ENCODE peak calls at places on chromosome 9, in seven cellular contexts. R is iris pigment epithelial cell, C is neural progenitor cell, N is pulmonary artery endothelial cell, L is MCF 10A, U is NCI-H2081, Z is posterior vena cava. Y is an unnamed sample.

GRCh38 chr9:131635285-131635684 is 90.0 kb downstream of the PRRT1B start:
- DNase-seq in R (peak; percentile 98), L (peak; percentile 97), N (peak; percentile 98), C (peak; percentile 26), Z (peak; percentile 94), U (no peak), Y (peak; percentile 98)

GRCh38 chr9:135069556-135070197 is 17.8 kb upstream of the OLFM1 start:
- DNase-seq in R (no peak), C (peak; percentile 17), N (no peak), U (no peak), L (no peak), Z (peak; percentile 68), Y (no peak)

GRCh38 chr9:8186553-8186952 is 387.0 kb upstream of the DMAC1 start:
- DNase-seq in U (no peak), Z (no peak), N (no peak), C (no peak), L (no peak), R (no peak), Y (no peak)

GRCh38 chr9:76161103-76161502 is 233.1 kb downstream of the RFK start:
- DNase-seq in N (no peak), C (peak; percentile 29), R (no peak), U (no peak), Z (no peak), L (no peak), Y (no peak)

GRCh38 chr9:72145093-72145492 is 4.1 kb upstream of the GDA start:
- DNase-seq in U (no peak), L (no peak), R (no peak), N (no peak), Z (no peak), C (no peak), Y (no peak)

GRCh38 chr9:114035221-114035844 is 42.8 kb downstream of the AMBP start:
- DNase-seq in U (no peak), Z (peak; percentile 35), R (no peak), N (no peak), C (no peak), L (no peak), Y (no peak)

GRCh38 chr9:98572054-98572627 is 136.6 kb downstream of the GABBR2 start:
- DNase-seq in C (peak; percentile 46), U (no peak), L (no peak), R (no peak), Z (no peak), N (no peak), Y (peak; percentile 21)

GRCh38 chr9:135220601-135221575 is 133.4 kb downstream of the OLFM1 start:
- DNase-seq in N (no peak), C (no peak), L (no peak), R (no peak), Z (peak; percentile 71), U (no peak), Y (no peak)

GRCh38 chr9:132027752-132028666 is 51.7 kb downstream of the MED27 start:
- DNase-seq in L (peak; percentile 82), C (no peak), Z (no peak), R (peak; percentile 44), U (no peak), N (no peak), Y (peak; percentile 54)

GRCh38 chr9:37374892-37375291 is 47.6 kb upstream of the GRHPR start:
- DNase-seq in Z (no peak), C (no peak), N (no peak), U (no peak), L (no peak), R (no peak), Y (no peak)

GRCh38 chr9:93254806-93255519 is 71.0 kb downstream of the WNK2 start:
- DNase-seq in Z (peak; percentile 59), L (no peak), C (no peak), U (no peak), R (no peak), N (no peak), Y (no peak)

GRCh38 chr9:70410368-70410767 is 4.1 kb downstream of the KLF9 start:
- DNase-seq in N (no peak), Z (no peak), R (peak; percentile 63), C (no peak), L (no peak), U (no peak), Y (peak; percentile 65)

GRCh38 chr9:35750256-35750531 is 1.1 kb downstream of the RGP1 start:
- DNase-seq in Z (no peak), R (no peak), L (no peak), N (no peak), U (no peak), C (no peak), Y (no peak)

GRCh38 chr9:100428871-100429654 is 2.1 kb downstream of the MSANTD3 start:
- DNase-seq in C (no peak), N (peak; percentile 95), Z (no peak), U (no peak), R (peak; percentile 98), L (peak; percentile 97), Y (peak; percentile 99)

GRCh38 chr9:88605500-88606172 is 70.7 kb downstream of the NXNL2 start:
- DNase-seq in R (peak; percentile 63), C (no peak), U (no peak), N (no peak), Z (no peak), L (no peak), Y (peak; percentile 36)

GRCh38 chr9:71675129-71675856 is 93.0 kb downstream of the CEMIP2 start:
- DNase-seq in N (no peak), C (no peak), Z (no peak), L (no peak), U (no peak), R (no peak), Y (no peak)

GRCh38 chr9:83508072-83508471 is 30.1 kb downstream of the FRMD3 start:
- DNase-seq in L (no peak), R (peak; percentile 27), U (no peak), Z (no peak), C (no peak), N (no peak), Y (peak; percentile 23)

GRCh38 chr9:132175431-132175830 is 13.6 kb downstream of the NTNG2 start:
- DNase-seq in Z (no peak), R (no peak), L (no peak), N (no peak), C (no peak), U (no peak), Y (no peak)

GRCh38 chr9:127870887-127871286 is 6.6 kb downstream of the AK1 start:
- DNase-seq in C (no peak), Z (no peak), L (no peak), U (no peak), R (no peak), N (no peak), Y (no peak)

GRCh38 chr9:130327070-130327780 is 61.7 kb downstream of the HMCN2 start:
- DNase-seq in Z (no peak), L (no peak), R (no peak), N (no peak), U (no peak), C (peak; percentile 61), Y (no peak)

GRCh38 chr9:69922646-69923045 is 102.0 kb downstream of the CFAP95 start:
- DNase-seq in R (no peak), U (no peak), L (no peak), C (no peak), Z (no peak), N (no peak), Y (no peak)

GRCh38 chr9:130578865-130579737 is at the start of gene FUBP3:
- DNase-seq in R (peak; percentile 84), U (peak; percentile 87), N (peak; percentile 33), C (peak; percentile 95), L (peak; percentile 90), Z (peak; percentile 98), Y (peak; percentile 87)

GRCh38 chr9:38707885-38708640 is 11.9 kb downstream of the FAM240B start:
- DNase-seq in U (peak; percentile 15), L (peak; percentile 36), R (no peak), N (no peak), C (peak; percentile 49), Z (no peak), Y (no peak)

GRCh38 chr9:137148661-137149060 is 9.7 kb downstream of the GRIN1 start:
- DNase-seq in R (no peak), U (no peak), Z (no peak), N (no peak), C (no peak), L (no peak), Y (no peak)

GRCh38 chr9:64066736-64067368 is 1218.2 kb downstream of the FOXD4L5 start:
- DNase-seq in L (no peak), C (no peak), U (no peak), R (no peak), Z (no peak), N (no peak), Y (no peak)

GRCh38 chr9:74100042-74100441 is 397.1 kb upstream of the RORB start:
- DNase-seq in N (no peak), U (no peak), L (no peak), Z (no peak), R (no peak), C (no peak), Y (no peak)

GRCh38 chr9:123291736-123292135 is 23.4 kb upstream of the STRBP start:
- DNase-seq in C (no peak), N (no peak), Z (no peak), U (no peak), L (no peak), R (no peak), Y (no peak)

GRCh38 chr9:21813575-21814473 is 11.4 kb downstream of the MTAP start:
- DNase-seq in U (peak; percentile 69), N (peak; percentile 59), R (peak; percentile 87), C (peak; percentile 78), L (no peak), Z (no peak), Y (peak; percentile 93)

GRCh38 chr9:1759901-1760300 is 255.2 kb upstream of the SMARCA2 start:
- DNase-seq in R (no peak), L (no peak), C (no peak), N (no peak), Z (no peak), U (no peak), Y (no peak)

GRCh38 chr9:100549048-100549447 is 28.8 kb upstream of the CAVIN4 start:
- DNase-seq in C (no peak), R (no peak), Z (no peak), L (no peak), N (peak; percentile 94), U (no peak), Y (peak; percentile 18)

GRCh38 chr9:114504341-114505186 is 709 bp downstream of the WHRN start:
- DNase-seq in U (peak; percentile 41), N (no peak), C (peak; percentile 84), R (peak; percentile 41), Z (peak; percentile 85), L (no peak), Y (peak; percentile 23)

GRCh38 chr9:127832248-127832647 is 22.2 kb downstream of the ENG start:
- DNase-seq in N (no peak), C (no peak), U (no peak), Z (no peak), R (no peak), L (no peak), Y (no peak)

GRCh38 chr9:517993-518392 is 303.3 kb downstream of the DOCK8 start:
- DNase-seq in L (no peak), N (no peak), Z (no peak), R (no peak), C (no peak), U (no peak), Y (no peak)

GRCh38 chr9:92808726-92809451 is 44.3 kb upstream of the BICD2 start:
- DNase-seq in R (peak; percentile 79), L (peak; percentile 48), Z (peak; percentile 91), C (peak; percentile 92), N (peak; percentile 13), U (peak; percentile 61), Y (peak; percentile 77)

GRCh38 chr9:130701059-130702022 is 7.8 kb downstream of the EXOSC2 start:
- DNase-seq in U (peak; percentile 84), L (peak; percentile 76), R (peak; percentile 90), N (peak; percentile 66), C (peak; percentile 94), Z (peak; percentile 94), Y (peak; percentile 90)

GRCh38 chr9:22175972-22176545 is 167.0 kb upstream of the CDKN2B start:
- DNase-seq in N (no peak), R (no peak), U (no peak), L (no peak), C (no peak), Z (no peak), Y (no peak)

GRCh38 chr9:77985996-77986395 is 45.6 kb downstream of the GNAQ start:
- DNase-seq in N (no peak), L (no peak), C (no peak), U (no peak), R (no peak), Z (no peak), Y (no peak)

Y was measured in fibroblast of pulmonary artery.